ENCODE peak calls at places on chromosomes 11 and 22, in ten cellular contexts. One of them, this sample, is unnamed.

GRCh38 chr11:7600205-7600775 is 73.0 kb downstream of the CYB5R2 start:
- DNase-seq in osteocyte: no peak
- DNase-seq in mucosa of descending colon: no peak
- DNase-seq in HFFc6: peak; percentile 71
- DNase-seq in pancreas: peak; percentile 61
- DNase-seq in coronary artery: no peak
- DNase-seq in CD4-positive, alpha-beta T cell: no peak
- DNase-seq in Calu3: peak; percentile 68
- DNase-seq in progenitor cell of endocrine pancreas: no peak
- DNase-seq in GM13977: no peak
- DNase-seq in this sample: no peak

GRCh38 chr22:31530816-31531180 is 34.5 kb downstream of the SFI1 start:
- DNase-seq in osteocyte: no peak
- DNase-seq in mucosa of descending colon: no peak
- DNase-seq in HFFc6: no peak
- DNase-seq in pancreas: no peak
- DNase-seq in coronary artery: no peak
- DNase-seq in CD4-positive, alpha-beta T cell: no peak
- DNase-seq in Calu3: no peak
- DNase-seq in progenitor cell of endocrine pancreas: no peak
- DNase-seq in GM13977: no peak
- DNase-seq in this sample: no peak

GRCh38 chr11:93031386-93031785 is 61.9 kb downstream of the MTNR1B start:
- DNase-seq in osteocyte: no peak
- DNase-seq in mucosa of descending colon: no peak
- DNase-seq in HFFc6: no peak
- DNase-seq in pancreas: no peak
- DNase-seq in coronary artery: no peak
- DNase-seq in CD4-positive, alpha-beta T cell: no peak
- DNase-seq in Calu3: no peak
- DNase-seq in progenitor cell of endocrine pancreas: no peak
- DNase-seq in GM13977: no peak
- DNase-seq in this sample: no peak

GRCh38 chr22:48952256-48953102 is 875.2 kb downstream of the BRD1 start:
- DNase-seq in osteocyte: peak; percentile 75
- DNase-seq in mucosa of descending colon: no peak
- DNase-seq in HFFc6: no peak
- DNase-seq in pancreas: no peak
- DNase-seq in coronary artery: peak; percentile 60
- DNase-seq in CD4-positive, alpha-beta T cell: no peak
- DNase-seq in Calu3: no peak
- DNase-seq in progenitor cell of endocrine pancreas: no peak
- DNase-seq in GM13977: no peak
- DNase-seq in this sample: no peak

GRCh38 chr22:20111045-20111688 is 4.7 kb upstream of the RANBP1 start:
- DNase-seq in osteocyte: no peak
- DNase-seq in mucosa of descending colon: peak; percentile 25
- DNase-seq in HFFc6: peak; percentile 19
- DNase-seq in pancreas: no peak
- DNase-seq in coronary artery: no peak
- DNase-seq in CD4-positive, alpha-beta T cell: no peak
- DNase-seq in Calu3: no peak
- DNase-seq in progenitor cell of endocrine pancreas: no peak
- DNase-seq in GM13977: peak; percentile 60
- DNase-seq in this sample: no peak

GRCh38 chr11:10285148-10285802 is 8.7 kb downstream of the SBF2 start:
- DNase-seq in osteocyte: no peak
- DNase-seq in mucosa of descending colon: no peak
- DNase-seq in HFFc6: no peak
- DNase-seq in pancreas: no peak
- DNase-seq in coronary artery: no peak
- DNase-seq in CD4-positive, alpha-beta T cell: no peak
- DNase-seq in Calu3: no peak
- DNase-seq in progenitor cell of endocrine pancreas: no peak
- DNase-seq in GM13977: no peak
- DNase-seq in this sample: no peak

GRCh38 chr22:45376703-45377102 is 36.7 kb downstream of the SMC1B start:
- DNase-seq in osteocyte: no peak
- DNase-seq in mucosa of descending colon: no peak
- DNase-seq in HFFc6: no peak
- DNase-seq in pancreas: no peak
- DNase-seq in coronary artery: no peak
- DNase-seq in CD4-positive, alpha-beta T cell: no peak
- DNase-seq in Calu3: no peak
- DNase-seq in progenitor cell of endocrine pancreas: no peak
- DNase-seq in GM13977: no peak
- DNase-seq in this sample: no peak

GRCh38 chr22:45397806-45398205 is 15.6 kb downstream of the SMC1B start:
- DNase-seq in osteocyte: no peak
- DNase-seq in mucosa of descending colon: no peak
- DNase-seq in HFFc6: no peak
- DNase-seq in pancreas: no peak
- DNase-seq in coronary artery: no peak
- DNase-seq in CD4-positive, alpha-beta T cell: no peak
- DNase-seq in Calu3: no peak
- DNase-seq in progenitor cell of endocrine pancreas: no peak
- DNase-seq in GM13977: no peak
- DNase-seq in this sample: no peak

GRCh38 chr11:76810151-76810853 is 27.1 kb downstream of the TSKU start:
- DNase-seq in osteocyte: peak; percentile 70
- DNase-seq in mucosa of descending colon: no peak
- DNase-seq in HFFc6: peak; percentile 34
- DNase-seq in pancreas: peak; percentile 53
- DNase-seq in coronary artery: peak; percentile 64
- DNase-seq in CD4-positive, alpha-beta T cell: no peak
- DNase-seq in Calu3: peak; percentile 63
- DNase-seq in progenitor cell of endocrine pancreas: no peak
- DNase-seq in GM13977: peak; percentile 61
- DNase-seq in this sample: no peak

GRCh38 chr11:85394288-85394687 is 232.9 kb downstream of the DLG2 start:
- DNase-seq in osteocyte: no peak
- DNase-seq in mucosa of descending colon: no peak
- DNase-seq in HFFc6: no peak
- DNase-seq in pancreas: no peak
- DNase-seq in coronary artery: no peak
- DNase-seq in CD4-positive, alpha-beta T cell: no peak
- DNase-seq in Calu3: no peak
- DNase-seq in progenitor cell of endocrine pancreas: no peak
- DNase-seq in GM13977: no peak
- DNase-seq in this sample: no peak

GRCh38 chr11:64343740-64344133 is 3.7 kb downstream of the CCDC88B start:
- DNase-seq in osteocyte: no peak
- DNase-seq in mucosa of descending colon: peak; percentile 68
- DNase-seq in HFFc6: no peak
- DNase-seq in pancreas: no peak
- DNase-seq in coronary artery: no peak
- DNase-seq in CD4-positive, alpha-beta T cell: no peak
- DNase-seq in Calu3: peak; percentile 54
- DNase-seq in progenitor cell of endocrine pancreas: no peak
- DNase-seq in GM13977: peak; percentile 53
- DNase-seq in this sample: no peak
- TF ChIP-seq CTCF in osteocyte: peak; percentile 24
- TF ChIP-seq CTCF in mucosa of descending colon: no peak
- TF ChIP-seq CTCF in HFFc6: peak; percentile 61
- TF ChIP-seq CTCF in pancreas: no peak
- TF ChIP-seq CTCF in coronary artery: no peak
- TF ChIP-seq CTCF in CD4-positive, alpha-beta T cell: no peak
- TF ChIP-seq CTCF in Calu3: peak; percentile 27
- TF ChIP-seq CTCF in progenitor cell of endocrine pancreas: peak; percentile 32
- TF ChIP-seq CTCF in GM13977: peak; percentile 42
- TF ChIP-seq CTCF in this sample: peak; percentile 32

GRCh38 chr11:47187723-47188122 is 1.5 kb upstream of the PACSIN3 start:
- DNase-seq in osteocyte: no peak
- DNase-seq in mucosa of descending colon: no peak
- DNase-seq in HFFc6: no peak
- DNase-seq in pancreas: no peak
- DNase-seq in coronary artery: no peak
- DNase-seq in CD4-positive, alpha-beta T cell: no peak
- DNase-seq in Calu3: no peak
- DNase-seq in progenitor cell of endocrine pancreas: no peak
- DNase-seq in GM13977: no peak
- DNase-seq in this sample: no peak

GRCh38 chr11:47186937-47187681 is 875 bp upstream of the PACSIN3 start:
- DNase-seq in osteocyte: no peak
- DNase-seq in mucosa of descending colon: peak; percentile 45
- DNase-seq in HFFc6: no peak
- DNase-seq in pancreas: peak; percentile 74
- DNase-seq in coronary artery: peak; percentile 89
- DNase-seq in CD4-positive, alpha-beta T cell: no peak
- DNase-seq in Calu3: peak; percentile 45
- DNase-seq in progenitor cell of endocrine pancreas: peak; percentile 26
- DNase-seq in GM13977: peak; percentile 79
- DNase-seq in this sample: no peak

GRCh38 chr11:47185305-47186075 is 744 bp downstream of the PACSIN3 start:
- DNase-seq in osteocyte: peak; percentile 85
- DNase-seq in mucosa of descending colon: peak; percentile 49
- DNase-seq in HFFc6: peak; percentile 22
- DNase-seq in pancreas: peak; percentile 64
- DNase-seq in coronary artery: peak; percentile 83
- DNase-seq in CD4-positive, alpha-beta T cell: no peak
- DNase-seq in Calu3: peak; percentile 71
- DNase-seq in progenitor cell of endocrine pancreas: peak; percentile 53
- DNase-seq in GM13977: no peak
- DNase-seq in this sample: no peak

GRCh38 chr11:47184711-47185304 is 1.4 kb downstream of the PACSIN3 start:
- DNase-seq in osteocyte: no peak
- DNase-seq in mucosa of descending colon: no peak
- DNase-seq in HFFc6: no peak
- DNase-seq in pancreas: peak; percentile 60
- DNase-seq in coronary artery: no peak
- DNase-seq in CD4-positive, alpha-beta T cell: no peak
- DNase-seq in Calu3: no peak
- DNase-seq in progenitor cell of endocrine pancreas: no peak
- DNase-seq in GM13977: no peak
- DNase-seq in this sample: no peak

GRCh38 chr11:47186076-47186936 is at the start of gene PACSIN3:
- DNase-seq in osteocyte: peak; percentile 84
- DNase-seq in mucosa of descending colon: peak; percentile 59
- DNase-seq in HFFc6: no peak
- DNase-seq in pancreas: peak; percentile 70
- DNase-seq in coronary artery: no peak
- DNase-seq in CD4-positive, alpha-beta T cell: no peak
- DNase-seq in Calu3: peak; percentile 71
- DNase-seq in progenitor cell of endocrine pancreas: peak; percentile 55
- DNase-seq in GM13977: peak; percentile 79
- DNase-seq in this sample: no peak
- TF ChIP-seq CTCF in osteocyte: peak; percentile 33
- TF ChIP-seq CTCF in mucosa of descending colon: no peak
- TF ChIP-seq CTCF in HFFc6: peak; percentile 19
- TF ChIP-seq CTCF in pancreas: no peak
- TF ChIP-seq CTCF in coronary artery: no peak
- TF ChIP-seq CTCF in CD4-positive, alpha-beta T cell: no peak
- TF ChIP-seq CTCF in Calu3: no peak
- TF ChIP-seq CTCF in progenitor cell of endocrine pancreas: no peak
- TF ChIP-seq CTCF in GM13977: no peak
- TF ChIP-seq CTCF in this sample: no peak

DNA sequence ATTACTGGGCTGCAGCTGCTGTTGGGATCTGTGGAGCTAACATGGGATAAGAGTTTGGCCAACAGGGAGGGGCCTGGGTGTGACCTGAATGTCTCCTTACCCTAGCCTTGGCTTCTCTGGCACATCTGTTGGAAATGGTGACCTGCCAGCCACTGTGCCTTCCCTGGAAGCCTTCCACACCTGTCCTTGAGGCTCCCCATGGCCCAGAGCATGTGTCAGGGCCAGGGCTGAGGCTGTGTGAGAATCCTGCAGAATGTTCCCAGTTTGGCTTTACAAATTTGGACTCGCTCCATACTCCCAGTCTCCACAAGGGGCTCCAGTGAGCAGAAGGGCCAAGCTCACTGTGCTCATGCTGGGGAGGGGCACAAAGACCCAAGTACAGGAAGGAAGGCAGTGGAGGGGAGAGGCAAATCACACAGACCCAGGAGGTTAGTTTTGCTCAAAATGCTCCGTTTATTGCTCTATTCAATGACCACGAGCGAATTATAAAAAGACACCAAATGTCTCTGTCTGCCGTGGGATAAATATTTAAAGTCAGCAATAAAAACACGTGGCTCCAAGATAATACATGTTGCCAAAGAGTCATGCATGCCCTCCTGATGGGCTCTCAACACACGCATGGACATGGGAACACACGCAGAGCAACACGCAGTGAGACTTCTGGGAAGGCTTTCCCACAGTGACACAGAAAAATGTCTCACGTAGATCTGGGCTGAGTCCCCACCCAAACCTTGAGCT is 1.7 kb upstream of the IGSF22 start:
- DNase-seq in osteocyte: no peak
- DNase-seq in mucosa of descending colon: no peak
- DNase-seq in HFFc6: no peak
- DNase-seq in pancreas: peak; percentile 47
- DNase-seq in coronary artery: no peak
- DNase-seq in CD4-positive, alpha-beta T cell: peak; percentile 20
- DNase-seq in Calu3: peak; percentile 57
- DNase-seq in progenitor cell of endocrine pancreas: peak; percentile 34
- DNase-seq in GM13977: peak; percentile 83
- DNase-seq in this sample: no peak
- TF ChIP-seq CTCF in osteocyte: peak; percentile 77
- TF ChIP-seq CTCF in mucosa of descending colon: peak; percentile 78
- TF ChIP-seq CTCF in HFFc6: peak; percentile 84
- TF ChIP-seq CTCF in pancreas: peak; percentile 57
- TF ChIP-seq CTCF in coronary artery: peak; percentile 73
- TF ChIP-seq CTCF in CD4-positive, alpha-beta T cell: peak; percentile 79
- TF ChIP-seq CTCF in Calu3: peak; percentile 75
- TF ChIP-seq CTCF in progenitor cell of endocrine pancreas: peak; percentile 77
- TF ChIP-seq CTCF in GM13977: peak; percentile 86
- TF ChIP-seq CTCF in this sample: peak; percentile 98

GRCh38 chr11:94034207-94034606 is 13.1 kb downstream of the HEPHL1 start:
- DNase-seq in osteocyte: no peak
- DNase-seq in mucosa of descending colon: no peak
- DNase-seq in HFFc6: no peak
- DNase-seq in pancreas: no peak
- DNase-seq in coronary artery: no peak
- DNase-seq in CD4-positive, alpha-beta T cell: no peak
- DNase-seq in Calu3: no peak
- DNase-seq in progenitor cell of endocrine pancreas: no peak
- DNase-seq in GM13977: no peak
- DNase-seq in this sample: no peak

GRCh38 chr11:94032725-94033124 is 11.6 kb downstream of the HEPHL1 start:
- DNase-seq in osteocyte: no peak
- DNase-seq in mucosa of descending colon: no peak
- DNase-seq in HFFc6: no peak
- DNase-seq in pancreas: no peak
- DNase-seq in coronary artery: no peak
- DNase-seq in CD4-positive, alpha-beta T cell: no peak
- DNase-seq in Calu3: no peak
- DNase-seq in progenitor cell of endocrine pancreas: no peak
- DNase-seq in GM13977: no peak
- DNase-seq in this sample: no peak

GRCh38 chr11:94031625-94032024 is 10.5 kb downstream of the HEPHL1 start:
- DNase-seq in osteocyte: no peak
- DNase-seq in mucosa of descending colon: no peak
- DNase-seq in HFFc6: no peak
- DNase-seq in pancreas: no peak
- DNase-seq in coronary artery: no peak
- DNase-seq in CD4-positive, alpha-beta T cell: no peak
- DNase-seq in Calu3: no peak
- DNase-seq in progenitor cell of endocrine pancreas: no peak
- DNase-seq in GM13977: no peak
- DNase-seq in this sample: no peak

GRCh38 chr11:94032066-94032465 is 10.9 kb downstream of the HEPHL1 start:
- DNase-seq in osteocyte: no peak
- DNase-seq in mucosa of descending colon: no peak
- DNase-seq in HFFc6: no peak
- DNase-seq in pancreas: no peak
- DNase-seq in coronary artery: no peak
- DNase-seq in CD4-positive, alpha-beta T cell: no peak
- DNase-seq in Calu3: no peak
- DNase-seq in progenitor cell of endocrine pancreas: no peak
- DNase-seq in GM13977: no peak
- DNase-seq in this sample: no peak

GRCh38 chr11:94036096-94036495 is 14.9 kb downstream of the HEPHL1 start:
- DNase-seq in osteocyte: no peak
- DNase-seq in mucosa of descending colon: no peak
- DNase-seq in HFFc6: no peak
- DNase-seq in pancreas: no peak
- DNase-seq in coronary artery: no peak
- DNase-seq in CD4-positive, alpha-beta T cell: no peak
- DNase-seq in Calu3: no peak
- DNase-seq in progenitor cell of endocrine pancreas: no peak
- DNase-seq in GM13977: no peak
- DNase-seq in this sample: no peak
- TF ChIP-seq CTCF in osteocyte: no peak
- TF ChIP-seq CTCF in mucosa of descending colon: no peak
- TF ChIP-seq CTCF in HFFc6: no peak
- TF ChIP-seq CTCF in pancreas: no peak
- TF ChIP-seq CTCF in coronary artery: no peak
- TF ChIP-seq CTCF in CD4-positive, alpha-beta T cell: no peak
- TF ChIP-seq CTCF in Calu3: no peak
- TF ChIP-seq CTCF in progenitor cell of endocrine pancreas: no peak
- TF ChIP-seq CTCF in GM13977: no peak
- TF ChIP-seq CTCF in this sample: no peak